ENCODE peak calls at places on chromosomes 16 and 17, in six cellular contexts. C, K, L, V, Q and B are unnamed samples.
A peak's percentile ranks its signal among the peaks of the same experiment; 100 is the strongest.

GRCh38 chr16:24953721-24954120 is 61.4 kb downstream of the ARHGAP17 start:
- DNase-seq in C (no peak), K (no peak), L (no peak), V (no peak), Q (no peak), B (no peak)

GRCh38 chr17:14307560-14308024 is 6.7 kb downstream of the HS3ST3B1 start:
- DNase-seq in C (no peak), K (peak; percentile 33), L (no peak), V (no peak), Q (no peak), B (no peak)

GRCh38 chr17:42814633-42815399 is 9.3 kb downstream of the BECN1 start:
- DNase-seq in C (no peak), K (no peak), L (no peak), V (no peak), Q (no peak), B (no peak)

GRCh38 chr17:37702605-37703004 is 42.3 kb downstream of the HNF1B start:
- DNase-seq in C (no peak), K (no peak), L (no peak), V (peak; percentile 33), Q (no peak), B (no peak)

GRCh38 chr16:47058295-47059086 is 85.0 kb upstream of the DNAJA2 start:
- DNase-seq in C (no peak), K (no peak), L (no peak), V (no peak), Q (no peak), B (no peak)

GRCh38 chr16:81661082-81661481 is 118.0 kb upstream of the PLCG2 start:
- DNase-seq in C (no peak), K (no peak), L (no peak), V (no peak), Q (no peak), B (no peak)

GRCh38 chr17:65785109-65785508 is 223.7 kb upstream of the AXIN2 start:
- DNase-seq in C (no peak), K (peak; percentile 8), L (no peak), V (peak; percentile 66), Q (no peak), B (peak; percentile 77)

GRCh38 chr17:10871914-10872313 is 34.0 kb upstream of the PIRT start:
- DNase-seq in C (peak; percentile 67), K (no peak), L (no peak), V (no peak), Q (no peak), B (no peak)

GRCh38 chr17:34988644-34989043 is 8.3 kb downstream of the LIG3 start:
- DNase-seq in C (no peak), K (peak; percentile 61), L (no peak), V (no peak), Q (no peak), B (no peak)

GRCh38 chr16:67158637-67159600 is 790 bp downstream of the TRADD start:
- DNase-seq in C (peak; percentile 69), K (peak; percentile 70), L (peak; percentile 61), V (no peak), Q (peak; percentile 73), B (no peak)

GRCh38 chr17:81053043-81053970 is 18.4 kb downstream of the BAIAP2 start:
- DNase-seq in C (no peak), K (no peak), L (peak; percentile 65), V (no peak), Q (no peak), B (no peak)

GRCh38 chr16:30104090-30104489 is 8.1 kb upstream of the YPEL3 start:
- DNase-seq in C (no peak), K (no peak), L (no peak), V (no peak), Q (no peak), B (no peak)

GRCh38 chr17:60383379-60383778 is 8.6 kb downstream of the USP32 start:
- DNase-seq in C (no peak), K (no peak), L (no peak), V (no peak), Q (no peak), B (no peak)

GRCh38 chr17:82065193-82065637 is 389 bp downstream of the DUS1L start:
- DNase-seq in C (no peak), K (no peak), L (no peak), V (no peak), Q (no peak), B (no peak)

GRCh38 chr17:7046127-7046724 is 2.3 kb upstream of the SLC16A11 start:
- DNase-seq in C (peak; percentile 96), K (no peak), L (no peak), V (peak; percentile 71), Q (peak; percentile 72), B (no peak)

GRCh38 chr16:81632392-81633146 is 146.5 kb upstream of the PLCG2 start:
- DNase-seq in C (peak; percentile 49), K (peak; percentile 88), L (no peak), V (peak; percentile 93), Q (no peak), B (no peak)

GRCh38 chr17:35284955-35285354 is 42.1 kb downstream of the SLFN5 start:
- DNase-seq in C (no peak), K (no peak), L (no peak), V (no peak), Q (no peak), B (no peak)

GRCh38 chr17:72267601-72268000 is 146.8 kb downstream of the SOX9 start:
- DNase-seq in C (no peak), K (no peak), L (no peak), V (no peak), Q (no peak), B (no peak)

GRCh38 chr16:50946606-50947005 is 204.5 kb downstream of the SALL1 start:
- DNase-seq in C (no peak), K (no peak), L (no peak), V (no peak), Q (no peak), B (no peak)

GRCh38 chr17:82830249-82830661 is 9.6 kb downstream of the ZNF750 start:
- DNase-seq in C (no peak), K (no peak), L (peak; percentile 99), V (no peak), Q (no peak), B (no peak)

GRCh38 chr16:67252806-67253497 is 4.2 kb downstream of the SLC9A5 start:
- DNase-seq in C (no peak), K (no peak), L (peak; percentile 59), V (no peak), Q (no peak), B (no peak)

GRCh38 chr17:59165933-59166342 is 10.4 kb downstream of the PRR11 start:
- DNase-seq in C (peak; percentile 47), K (peak; percentile 60), L (peak; percentile 76), V (peak; percentile 49), Q (peak; percentile 57), B (no peak)

GRCh38 chr16:57023541-57024249 is 34.3 kb downstream of the NLRC5 start:
- DNase-seq in C (no peak), K (no peak), L (no peak), V (no peak), Q (no peak), B (no peak)

GRCh38 chr16:89120281-89120680 is 26.6 kb downstream of the ACSF3 start:
- DNase-seq in C (no peak), K (no peak), L (no peak), V (no peak), Q (no peak), B (no peak)

GRCh38 chr17:3692346-3692745 is 3.6 kb downstream of the P2RX5 start:
- DNase-seq in C (no peak), K (peak; percentile 37), L (no peak), V (no peak), Q (peak; percentile 59), B (no peak)

GRCh38 chr16:81445143-81445922 is 725 bp downstream of the CMIP start:
- DNase-seq in C (peak; percentile 58), K (peak; percentile 68), L (peak; percentile 78), V (no peak), Q (peak; percentile 61), B (no peak)

GRCh38 chr16:3149630-3150345 is 15.0 kb downstream of the ZNF213 start:
- DNase-seq in C (peak; percentile 73), K (peak; percentile 88), L (peak; percentile 87), V (no peak), Q (peak; percentile 87), B (no peak)

GRCh38 chr17:8649157-8650118 is 18.9 kb upstream of the MYH10 start:
- DNase-seq in C (no peak), K (no peak), L (no peak), V (no peak), Q (no peak), B (no peak)

GRCh38 chr16:49050607-49051006 is 231.0 kb downstream of the CBLN1 start:
- DNase-seq in C (no peak), K (peak; percentile 5), L (peak; percentile 46), V (no peak), Q (no peak), B (no peak)
- TF ChIP-seq POLR2AphosphoS5 in C (no peak), K (no peak), L (no peak), V (no peak), Q (no peak), B (no peak)

DNA sequence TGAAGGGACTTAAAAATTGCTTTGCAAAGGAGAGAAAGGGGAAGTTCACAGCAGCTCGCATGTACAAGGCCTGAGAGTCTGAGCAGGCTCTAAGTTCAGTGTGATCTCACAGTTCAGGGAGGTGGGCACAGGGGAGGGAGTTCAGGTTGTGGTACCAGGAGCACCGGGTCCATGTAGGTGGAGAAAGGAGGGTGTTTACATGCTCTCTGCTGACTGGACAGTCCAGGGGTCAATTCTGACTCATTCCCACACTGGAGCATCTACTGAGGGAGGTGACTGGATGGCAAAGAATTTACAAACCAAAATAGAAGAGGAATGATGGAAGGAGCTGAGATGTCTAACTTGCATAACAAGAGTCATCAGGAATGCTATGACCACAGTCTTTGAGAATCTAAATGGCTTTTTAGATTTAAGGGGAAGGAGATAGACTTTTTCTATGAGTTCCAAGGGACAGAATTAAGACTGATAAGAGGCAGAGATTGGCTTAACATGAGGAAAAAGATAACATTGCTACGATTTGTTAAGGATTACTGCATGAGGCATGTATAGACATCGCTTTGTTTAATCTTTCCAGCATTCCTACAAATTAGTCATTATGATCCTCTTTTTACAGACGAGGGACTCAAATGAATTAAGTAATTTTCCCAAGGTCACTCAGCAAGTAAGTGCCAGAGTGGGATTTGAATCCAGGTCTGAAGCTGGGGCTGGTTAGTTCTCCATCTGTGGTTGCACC is 29.9 kb downstream of the MIS12 start:
- DNase-seq in C (no peak), K (no peak), L (no peak), V (peak; percentile 66), Q (no peak), B (peak; percentile 91)
- TF ChIP-seq POLR2AphosphoS5 in C (no peak), K (no peak), L (peak; percentile 84), V (no peak), Q (no peak), B (no peak)

DNA sequence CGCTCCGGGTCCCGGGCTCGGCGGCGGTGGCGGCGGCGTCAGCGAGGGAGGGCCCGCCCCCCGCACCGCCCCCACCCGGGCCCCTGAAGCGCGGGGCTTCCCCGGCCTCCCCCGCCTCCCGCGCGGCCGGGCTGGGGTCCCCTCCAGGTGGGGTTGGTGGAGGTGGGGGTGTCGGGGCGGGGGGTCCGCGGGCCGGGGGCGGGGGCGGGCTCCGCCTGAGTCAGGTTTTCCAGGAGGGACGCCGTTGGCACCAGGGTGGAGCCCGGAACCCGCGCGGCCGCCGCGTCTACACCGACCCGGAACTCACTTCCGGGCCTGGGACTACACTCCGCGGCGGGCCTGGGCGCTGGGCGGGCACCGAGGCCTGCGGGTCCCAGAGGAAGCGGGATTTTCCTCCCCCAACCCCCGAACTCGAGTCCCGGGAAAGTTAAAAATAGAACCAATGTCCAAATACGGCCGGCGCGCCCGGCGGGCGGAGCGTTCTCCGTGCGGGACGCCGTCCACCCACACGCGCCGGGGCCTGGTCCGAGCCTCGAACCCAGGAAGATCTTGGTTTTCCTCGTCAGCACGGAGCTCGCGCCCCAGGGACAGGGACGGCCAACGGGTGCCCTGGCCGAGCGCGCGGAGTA is 6.6 kb downstream of the MYO1C start:
- DNase-seq in C (peak; percentile 73), K (peak; percentile 47), L (peak; percentile 88), V (no peak), Q (peak; percentile 65), B (no peak)
- TF ChIP-seq POLR2AphosphoS5 in C (no peak), K (no peak), L (no peak), V (peak; percentile 28), Q (no peak), B (peak; percentile 31)

GRCh38 chr16:4514606-4515005 is 24.0 kb downstream of the CDIP1 start:
- DNase-seq in C (no peak), K (no peak), L (no peak), V (no peak), Q (no peak), B (no peak)
- TF ChIP-seq POLR2AphosphoS5 in C (no peak), K (no peak), L (no peak), V (no peak), Q (no peak), B (no peak)